ENCODE peak calls at places on chromosomes 13 and 19, in six cellular contexts. One of them, this sample, is unnamed.

GRCh38 chr13:111326621-111326965 is 6.2 kb downstream of the TEX29 start:
- DNase-seq in epithelial cell of proximal tubule: no peak
- DNase-seq in lung: no peak
- DNase-seq in omental fat pad: no peak
- DNase-seq in lower leg skin: no peak
- DNase-seq in mucosa of descending colon: no peak
- DNase-seq in this sample: no peak

GRCh38 chr13:66855110-66855509 is 375.0 kb downstream of the PCDH9 start:
- DNase-seq in epithelial cell of proximal tubule: no peak
- DNase-seq in lung: no peak
- DNase-seq in omental fat pad: no peak
- DNase-seq in lower leg skin: no peak
- DNase-seq in mucosa of descending colon: no peak
- DNase-seq in this sample: no peak

GRCh38 chr19:48627211-48627864 is 8.0 kb downstream of the SPHK2 start:
- DNase-seq in epithelial cell of proximal tubule: no peak
- DNase-seq in lung: no peak
- DNase-seq in omental fat pad: no peak
- DNase-seq in lower leg skin: no peak
- DNase-seq in mucosa of descending colon: peak; percentile 76
- DNase-seq in this sample: peak; percentile 60

GRCh38 chr13:52001120-52001731 is 10.0 kb downstream of the ATP7B start:
- DNase-seq in epithelial cell of proximal tubule: no peak
- DNase-seq in lung: no peak
- DNase-seq in omental fat pad: no peak
- DNase-seq in lower leg skin: no peak
- DNase-seq in mucosa of descending colon: no peak
- DNase-seq in this sample: no peak

GRCh38 chr19:47444388-47444821 is 25.1 kb upstream of the MEIS3 start:
- DNase-seq in epithelial cell of proximal tubule: no peak
- DNase-seq in lung: no peak
- DNase-seq in omental fat pad: no peak
- DNase-seq in lower leg skin: no peak
- DNase-seq in mucosa of descending colon: no peak
- DNase-seq in this sample: no peak

GRCh38 chr19:33110201-33110910 is 21.6 kb upstream of the WDR88 start:
- DNase-seq in epithelial cell of proximal tubule: peak; percentile 43
- DNase-seq in lung: no peak
- DNase-seq in omental fat pad: no peak
- DNase-seq in lower leg skin: no peak
- DNase-seq in mucosa of descending colon: no peak
- DNase-seq in this sample: no peak

GRCh38 chr19:18425515-18426415 is 6.6 kb downstream of the SSBP4 start:
- DNase-seq in epithelial cell of proximal tubule: no peak
- DNase-seq in lung: no peak
- DNase-seq in omental fat pad: no peak
- DNase-seq in lower leg skin: no peak
- DNase-seq in mucosa of descending colon: peak; percentile 52
- DNase-seq in this sample: no peak

GRCh38 chr19:27522223-27522622 is 1690.7 kb downstream of the UQCRFS1 start:
- DNase-seq in epithelial cell of proximal tubule: no peak
- DNase-seq in lung: no peak
- DNase-seq in omental fat pad: no peak
- DNase-seq in lower leg skin: no peak
- DNase-seq in mucosa of descending colon: no peak
- DNase-seq in this sample: no peak

GRCh38 chr13:57314897-57315520 is 148.0 kb downstream of the PRR20E start:
- DNase-seq in epithelial cell of proximal tubule: no peak
- DNase-seq in lung: no peak
- DNase-seq in omental fat pad: no peak
- DNase-seq in lower leg skin: no peak
- DNase-seq in mucosa of descending colon: no peak
- DNase-seq in this sample: no peak

DNA sequence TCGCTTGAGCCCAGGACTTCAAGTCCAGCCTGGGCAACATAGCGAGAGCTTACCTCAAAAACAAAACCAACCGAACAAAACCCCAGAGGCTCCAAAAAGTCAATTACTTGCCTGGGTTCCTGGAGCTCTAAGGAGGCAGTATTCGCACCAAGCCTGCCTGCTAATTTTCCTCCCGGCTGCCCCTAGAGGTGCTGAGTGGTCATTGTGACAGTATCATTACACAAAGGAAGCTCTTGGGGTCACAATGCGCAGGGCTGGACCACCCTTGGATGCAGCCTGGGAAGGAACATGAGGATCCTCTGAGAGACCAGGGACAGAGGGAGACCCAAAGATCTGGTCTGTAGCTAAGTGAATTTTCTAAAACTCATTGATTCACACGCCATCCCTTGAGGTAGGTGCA is 8.5 kb upstream of the PEX11G start:
- DNase-seq in epithelial cell of proximal tubule: no peak
- DNase-seq in lung: no peak
- DNase-seq in omental fat pad: no peak
- DNase-seq in lower leg skin: no peak
- DNase-seq in mucosa of descending colon: no peak
- DNase-seq in this sample: peak; percentile 16
- TF ChIP-seq CTCF in epithelial cell of proximal tubule: peak; percentile 47
- TF ChIP-seq CTCF in lung: no peak
- TF ChIP-seq CTCF in omental fat pad: no peak
- TF ChIP-seq CTCF in lower leg skin: no peak
- TF ChIP-seq CTCF in mucosa of descending colon: no peak
- TF ChIP-seq CTCF in this sample: no peak

GRCh38 chr19:45753548-45753947 is 15.5 kb downstream of the SIX5 start:
- DNase-seq in epithelial cell of proximal tubule: no peak
- DNase-seq in lung: no peak
- DNase-seq in omental fat pad: no peak
- DNase-seq in lower leg skin: no peak
- DNase-seq in mucosa of descending colon: no peak
- DNase-seq in this sample: no peak
- TF ChIP-seq CTCF in epithelial cell of proximal tubule: peak; percentile 10
- TF ChIP-seq CTCF in lung: no peak
- TF ChIP-seq CTCF in omental fat pad: no peak
- TF ChIP-seq CTCF in lower leg skin: no peak
- TF ChIP-seq CTCF in mucosa of descending colon: no peak
- TF ChIP-seq CTCF in this sample: no peak

DNA sequence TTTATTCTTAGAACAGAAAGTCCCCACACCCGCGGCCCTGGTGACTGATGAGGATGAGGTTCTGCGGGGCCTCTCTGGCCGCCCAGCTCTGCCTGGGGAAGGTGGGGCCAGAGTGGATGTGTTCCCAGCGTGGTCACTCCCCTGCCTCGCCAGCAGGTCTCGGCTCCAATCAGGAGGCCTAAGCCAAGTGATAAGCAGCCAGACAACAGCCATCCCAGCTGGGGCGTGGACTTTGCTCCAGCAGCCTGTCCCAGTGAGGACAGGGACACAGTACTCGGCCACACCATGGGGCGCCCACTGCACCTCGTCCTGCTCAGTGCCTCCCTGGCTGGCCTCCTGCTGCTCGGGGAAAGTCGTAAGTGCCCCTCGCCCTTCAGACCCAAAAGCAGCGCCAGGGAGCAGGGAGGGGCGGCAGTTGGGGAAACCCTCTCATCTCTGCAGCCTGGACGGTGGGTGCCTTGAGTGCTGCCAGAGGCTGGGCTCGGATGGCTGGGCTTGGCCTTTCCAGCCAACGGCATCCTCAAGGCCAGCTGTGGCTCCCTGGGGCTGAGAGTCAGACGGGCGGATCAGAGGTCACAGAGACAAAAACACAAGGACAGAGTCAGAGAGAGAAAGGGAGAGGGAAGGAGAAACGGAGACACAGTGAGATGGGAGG is at the start of gene F10:
- DNase-seq in epithelial cell of proximal tubule: no peak
- DNase-seq in lung: peak; percentile 47
- DNase-seq in omental fat pad: no peak
- DNase-seq in lower leg skin: peak; percentile 56
- DNase-seq in mucosa of descending colon: peak; percentile 85
- DNase-seq in this sample: peak; percentile 9
- TF ChIP-seq CTCF in epithelial cell of proximal tubule: no peak
- TF ChIP-seq CTCF in lung: no peak
- TF ChIP-seq CTCF in omental fat pad: no peak
- TF ChIP-seq CTCF in lower leg skin: no peak
- TF ChIP-seq CTCF in mucosa of descending colon: no peak
- TF ChIP-seq CTCF in this sample: no peak

DNA sequence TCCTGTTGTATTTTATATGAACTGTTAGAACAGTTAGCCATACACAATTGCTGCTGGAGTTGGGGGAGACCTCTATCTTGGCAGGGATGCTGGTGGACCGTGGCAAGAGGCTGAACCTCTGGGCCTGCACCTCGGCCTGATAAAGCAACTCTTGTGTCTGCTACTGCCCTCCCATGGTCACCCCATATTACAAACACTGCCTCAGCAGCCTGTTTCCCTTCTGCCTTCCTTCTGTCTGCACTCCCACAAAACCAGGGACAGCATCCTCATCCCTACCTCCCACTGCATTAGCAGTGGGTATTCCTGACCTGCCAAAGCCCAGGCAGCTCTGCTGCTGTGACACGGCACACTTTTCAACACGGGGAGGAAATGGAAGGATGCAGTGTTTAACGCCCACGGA is 456.4 kb downstream of the FGF14 start:
- DNase-seq in epithelial cell of proximal tubule: no peak
- DNase-seq in lung: no peak
- DNase-seq in omental fat pad: no peak
- DNase-seq in lower leg skin: no peak
- DNase-seq in mucosa of descending colon: no peak
- DNase-seq in this sample: no peak
- TF ChIP-seq CTCF in epithelial cell of proximal tubule: peak; percentile 14
- TF ChIP-seq CTCF in lung: no peak
- TF ChIP-seq CTCF in omental fat pad: no peak
- TF ChIP-seq CTCF in lower leg skin: no peak
- TF ChIP-seq CTCF in mucosa of descending colon: no peak
- TF ChIP-seq CTCF in this sample: no peak